ENCODE peak calls at places on chromosome 10, in ten cellular contexts. Y is WTC11; C is HCEC 1CT; U is CD4-positive, alpha-beta T cell; H is NCI-H774; V is NCI-H2029; S is stimulated activated CD8-positive, alpha-beta memory T cell treated with anti-CD3 and anti-CD28 coated beads, Interleukin-4, amount 100 ng/mL, for 1 hour; N is GM23248; M is upper lobe of left lung; T is AG08395. G is an unnamed sample.

GRCh38 chr10:33145451-33146188 is 187.6 kb upstream of the ITGB1 start:
- DNase-seq in V (no peak), S (no peak), N (no peak), T (no peak), U (no peak), C (no peak), M (no peak), H (no peak), Y (no peak), G (no peak)

GRCh38 chr10:22619111-22619510 is 95.3 kb downstream of the PIP4K2A start:
- DNase-seq in N (peak), M (no peak), V (no peak), Y (no peak), C (no peak), U (no peak), H (no peak), S (no peak), T (no peak), G (no peak)

GRCh38 chr10:96873086-96873485 is 41.0 kb downstream of the LCOR start:
- DNase-seq in U (no peak), C (no peak), V (no peak), Y (no peak), H (no peak), T (no peak), M (no peak), N (no peak), S (no peak), G (no peak)

GRCh38 chr10:10056958-10057357 is 960.7 kb upstream of the CELF2 start:
- DNase-seq in C (no peak), T (no peak), H (no peak), M (no peak), S (no peak), N (no peak), U (no peak), Y (no peak), V (no peak), G (no peak)

GRCh38 chr10:21020545-21020944 is 123.4 kb upstream of the NEBL start:
- DNase-seq in U (no peak), M (no peak), H (no peak), S (no peak), Y (peak), T (no peak), N (peak), C (peak), V (no peak), G (no peak)

GRCh38 chr10:88008866-88009470 is 145.5 kb downstream of the PTEN start:
- DNase-seq in Y (no peak), T (no peak), C (peak), V (no peak), M (no peak), U (no peak), H (peak), S (no peak), N (peak), G (no peak)

GRCh38 chr10:122468923-122469781 is 7.8 kb downstream of the HTRA1 start:
- DNase-seq in H (no peak), Y (no peak), U (no peak), T (peak), N (peak), M (no peak), S (no peak), C (peak), V (no peak), G (no peak)

GRCh38 chr10:13672505-13672904 is 85.7 kb downstream of the PRPF18 start:
- DNase-seq in V (no peak), H (no peak), Y (no peak), U (no peak), C (no peak), T (no peak), M (no peak), N (no peak), S (no peak), G (no peak)

GRCh38 chr10:132522521-132523411 is 14.8 kb upstream of the INPP5A start:
- DNase-seq in H (no peak), N (no peak), C (no peak), U (no peak), Y (peak), T (no peak), M (peak), S (no peak), V (no peak), G (no peak)

GRCh38 chr10:89744021-89744420 is 42.6 kb downstream of the KIF20B start:
- DNase-seq in C (peak), N (peak), T (peak), Y (no peak), M (no peak), V (no peak), U (no peak), H (no peak), S (no peak), G (no peak)

GRCh38 chr10:85602306-85602705 is 764.3 kb downstream of the GRID1 start:
- DNase-seq in M (no peak), N (no peak), T (no peak), Y (no peak), H (no peak), V (no peak), S (no peak), C (no peak), U (no peak), G (no peak)

GRCh38 chr10:100509241-100509640 is 10.4 kb downstream of the SEC31B start:
- DNase-seq in V (no peak), S (no peak), U (no peak), H (no peak), N (no peak), M (no peak), Y (no peak), T (no peak), C (no peak), G (no peak)

GRCh38 chr10:18325889-18326531 is 185.8 kb downstream of the CACNB2 start:
- DNase-seq in H (no peak), T (no peak), C (no peak), M (no peak), S (no peak), V (no peak), Y (no peak), N (no peak), U (no peak), G (no peak)

GRCh38 chr10:99743841-99744240 is 11.8 kb downstream of the CUTC start:
- DNase-seq in N (no peak), C (no peak), U (no peak), T (no peak), V (no peak), S (no peak), M (no peak), Y (no peak), H (no peak), G (no peak)

GRCh38 chr10:6958254-6958653 is 378.2 kb upstream of the PRKCQ start:
- DNase-seq in T (no peak), V (no peak), S (no peak), Y (no peak), U (no peak), M (no peak), C (no peak), H (no peak), N (no peak), G (no peak)

GRCh38 chr10:113320980-113321379 is 231.9 kb upstream of the HABP2 start:
- DNase-seq in H (no peak), C (no peak), Y (no peak), V (no peak), N (no peak), M (peak), T (no peak), U (no peak), S (no peak), G (no peak)

GRCh38 chr10:113268186-113268585 is 284.7 kb upstream of the HABP2 start:
- DNase-seq in V (no peak), S (no peak), N (peak), M (no peak), T (peak), C (peak), U (no peak), Y (no peak), H (no peak), G (no peak)

GRCh38 chr10:18594574-18595156 is 56.7 kb downstream of the NSUN6 start:
- DNase-seq in S (no peak), V (no peak), Y (peak), C (peak), H (no peak), N (no peak), M (no peak), T (no peak), U (no peak), G (no peak)

GRCh38 chr10:126867567-126868365 is 37.5 kb upstream of the DOCK1 start:
- DNase-seq in V (no peak), Y (no peak), T (peak), N (peak), S (no peak), M (no peak), H (no peak), C (peak), U (no peak), G (no peak)

GRCh38 chr10:29676732-29677131 is 42.0 kb upstream of the SVIL start:
- DNase-seq in H (no peak), C (no peak), N (no peak), S (no peak), Y (no peak), U (no peak), V (no peak), T (no peak), M (no peak), G (no peak)

GRCh38 chr10:133325761-133326463 is 10.8 kb downstream of the CALY start:
- DNase-seq in T (no peak), S (no peak), M (no peak), C (no peak), V (no peak), H (no peak), Y (peak), N (peak), U (no peak), G (no peak)

GRCh38 chr10:92848037-92848440 is 281 bp upstream of the EXOC6 start:
- DNase-seq in T (no peak), U (no peak), N (no peak), V (no peak), Y (no peak), S (peak), M (no peak), C (no peak), H (no peak), G (no peak)

GRCh38 chr10:123870260-123870659 is 21.3 kb downstream of the CPXM2 start:
- DNase-seq in H (no peak), M (no peak), S (no peak), Y (no peak), T (no peak), U (no peak), V (no peak), N (no peak), C (no peak), G (no peak)

GRCh38 chr10:110437351-110437605 is 60.4 kb upstream of the DUSP5 start:
- DNase-seq in H (no peak), V (no peak), T (no peak), N (no peak), S (no peak), M (no peak), C (no peak), U (no peak), Y (no peak), G (no peak)

GRCh38 chr10:55631071-55631654 is 729.9 kb downstream of the ZWINT start:
- DNase-seq in N (peak), S (no peak), V (peak), C (no peak), Y (peak), U (no peak), M (peak), T (peak), H (peak), G (peak)

G was measured in DMS153.